ENCODE peak calls at places on chromosomes 5 and 9, in ten cellular contexts. A, Z, F, G, W, E, R, J, K and C are unnamed samples.

GRCh38 chr9:77417570-77417969 is 230.6 kb downstream of the GNA14 start:
- DNase-seq in A (no peak), Z (peak; percentile 82), F (peak; percentile 84), G (no peak), W (peak; percentile 78), E (peak; percentile 65), R (no peak), J (no peak), K (no peak), C (no peak)

GRCh38 chr5:32600057-32600622 is 14.8 kb downstream of the SUB1 start:
- DNase-seq in A (no peak), Z (peak; percentile 80), F (peak; percentile 50), G (no peak), W (peak; percentile 87), E (peak; percentile 63), R (no peak), J (no peak), K (no peak), C (no peak)

GRCh38 chr5:154267516-154267915 is 77.0 kb downstream of the GALNT10 start:
- DNase-seq in A (no peak), Z (peak; percentile 21), F (no peak), G (no peak), W (peak; percentile 67), E (no peak), R (no peak), J (no peak), K (no peak), C (no peak)

GRCh38 chr5:91307023-91307422 is 76.1 kb downstream of the ARRDC3 start:
- DNase-seq in A (no peak), Z (no peak), F (peak; percentile 81), G (no peak), W (peak; percentile 94), E (peak; percentile 82), R (no peak), J (no peak), K (no peak), C (no peak)

GRCh38 chr9:78297672-78297961 is 692 bp downstream of the PSAT1 start:
- DNase-seq in A (no peak), Z (peak; percentile 64), F (no peak), G (no peak), W (no peak), E (peak; percentile 69), R (no peak), J (no peak), K (no peak), C (peak; percentile 71)

GRCh38 chr5:80871541-80871961 is 88.6 kb upstream of the RASGRF2 start:
- DNase-seq in A (no peak), Z (peak; percentile 86), F (peak; percentile 69), G (no peak), W (peak; percentile 26), E (peak; percentile 68), R (no peak), J (peak; percentile 54), K (no peak), C (no peak)

GRCh38 chr9:6247266-6247665 is 31.7 kb downstream of the IL33 start:
- DNase-seq in A (no peak), Z (peak; percentile 59), F (peak; percentile 60), G (no peak), W (peak; percentile 46), E (peak; percentile 75), R (no peak), J (no peak), K (no peak), C (no peak)

GRCh38 chr5:137264573-137264972 is 234.6 kb downstream of the SPOCK1 start:
- DNase-seq in A (no peak), Z (peak; percentile 83), F (no peak), G (no peak), W (peak; percentile 92), E (no peak), R (no peak), J (no peak), K (no peak), C (no peak)

GRCh38 chr9:137441289-137441934 is at the start of gene ENTPD8:
- DNase-seq in A (peak; percentile 96), Z (peak; percentile 34), F (peak; percentile 31), G (no peak), W (peak; percentile 28), E (no peak), R (peak; percentile 76), J (peak; percentile 27), K (peak; percentile 71), C (peak; percentile 46)

GRCh38 chr9:135840539-135840938 is 66.8 kb downstream of the CAMSAP1 start:
- DNase-seq in A (no peak), Z (no peak), F (no peak), G (no peak), W (no peak), E (no peak), R (no peak), J (no peak), K (no peak), C (no peak)

GRCh38 chr5:9054821-9055589 is 490.9 kb downstream of the SEMA5A start:
- DNase-seq in A (no peak), Z (no peak), F (peak; percentile 89), G (no peak), W (peak; percentile 34), E (peak; percentile 83), R (no peak), J (no peak), K (no peak), C (no peak)

GRCh38 chr9:137168907-137169763 is 716 bp downstream of the LRRC26 start:
- DNase-seq in A (no peak), Z (peak; percentile 46), F (peak; percentile 70), G (no peak), W (peak; percentile 66), E (no peak), R (peak; percentile 75), J (no peak), K (peak; percentile 57), C (peak; percentile 86)